ENCODE peak calls at places on chromosomes 1 and 21, in ten cellular contexts. F is sigmoid colon, T is adrenal gland, L is HL-60, O is GM20000, X is NB4, J is fibroblast of lung, V is lower leg skin, B is Calu3, I is thoracic aorta. P is an unnamed sample.

GRCh38 chr1:155859881-155860841 is 794 bp downstream of the SYT11 start:
- DNase-seq in B (no peak), X (peak; percentile 88), T (peak; percentile 60), I (peak; percentile 50), V (peak; percentile 95), J (peak; percentile 86), L (peak; percentile 42), O (peak; percentile 73), F (peak; percentile 91), P (peak; percentile 97)

GRCh38 chr1:21857142-21857839 is 45.2 kb downstream of the LDLRAD2 start:
- DNase-seq in I (no peak), F (no peak), B (no peak), J (peak; percentile 59), T (no peak), V (no peak), X (peak; percentile 91), O (no peak), L (peak; percentile 26), P (no peak)

GRCh38 chr1:218705911-218706893 is 361.1 kb downstream of the TGFB2 start:
- DNase-seq in X (no peak), F (no peak), B (peak; percentile 82), O (no peak), J (peak; percentile 100), T (no peak), L (no peak), V (no peak), I (no peak), P (no peak)

GRCh38 chr1:62295921-62296451 is 23.2 kb downstream of the KANK4 start:
- DNase-seq in L (no peak), V (no peak), I (no peak), X (no peak), F (no peak), J (peak; percentile 84), T (no peak), B (no peak), O (no peak), P (no peak)

GRCh38 chr1:57124768-57125446 is 159.1 kb upstream of the C8B start:
- DNase-seq in F (no peak), O (peak; percentile 10), T (no peak), V (no peak), J (peak; percentile 71), B (no peak), I (no peak), L (no peak), X (no peak), P (no peak)

GRCh38 chr1:178566187-178566586 is 53.3 kb downstream of the TEX35 start:
- DNase-seq in J (peak; percentile 17), I (no peak), F (no peak), O (no peak), L (no peak), T (no peak), V (no peak), B (no peak), X (no peak), P (no peak)

GRCh38 chr21:39319814-39320332 is 6.4 kb upstream of the BRWD1 start:
- DNase-seq in O (no peak), V (peak; percentile 79), J (no peak), T (peak; percentile 62), L (no peak), B (no peak), I (no peak), F (no peak), X (no peak), P (no peak)

GRCh38 chr21:42219606-42220137 is 732 bp downstream of the ABCG1 start:
- DNase-seq in J (peak; percentile 5), V (no peak), B (no peak), T (peak; percentile 55), L (no peak), I (no peak), X (no peak), O (peak; percentile 69), F (peak; percentile 81), P (peak; percentile 67)

GRCh38 chr1:115184951-115185331 is 95.6 kb upstream of the TSPAN2 start:
- DNase-seq in F (no peak), O (no peak), B (no peak), X (no peak), L (no peak), I (peak; percentile 43), T (no peak), V (no peak), J (peak; percentile 76), P (no peak)

GRCh38 chr21:33968082-33968997 is 52.7 kb upstream of the ATP5PO start:
- DNase-seq in I (no peak), V (peak; percentile 48), X (peak; percentile 27), T (no peak), O (peak; percentile 46), B (peak; percentile 36), L (no peak), F (no peak), J (peak; percentile 94), P (no peak)

GRCh38 chr1:161044908-161045748 is 649 bp downstream of the USF1 start:
- DNase-seq in J (peak; percentile 69), L (peak; percentile 73), B (peak; percentile 52), I (no peak), V (peak; percentile 93), X (peak; percentile 93), O (peak; percentile 82), F (peak; percentile 87), T (peak; percentile 78), P (peak; percentile 87)

DNA sequence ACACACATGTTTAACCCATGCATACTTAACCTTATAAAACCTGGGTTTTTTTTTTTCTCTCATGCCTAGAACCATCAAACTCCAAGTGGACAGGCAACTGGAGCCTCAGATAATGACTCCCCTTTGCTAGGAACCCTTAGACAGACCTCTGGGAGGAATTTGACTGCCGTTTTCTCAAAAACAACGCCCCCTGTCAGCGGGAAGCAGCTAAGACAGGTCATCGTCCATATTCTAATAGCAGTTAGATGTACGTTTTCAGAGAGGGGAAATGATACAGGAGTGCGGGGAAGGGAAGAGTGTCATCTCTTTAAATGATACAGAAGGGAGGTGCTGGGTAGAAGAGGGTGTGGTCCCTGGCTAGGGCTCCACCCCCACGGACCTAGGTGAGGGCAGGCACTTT is 34.7 kb downstream of the LRRC3 start:
- DNase-seq in O (no peak), X (no peak), L (no peak), I (no peak), B (no peak), T (no peak), F (no peak), V (no peak), J (no peak), P (no peak)
- TF ChIP-seq CTCF in O (no peak), X (peak; percentile 29), L (no peak), I (no peak), B (no peak), T (no peak), F (no peak), V (no peak), J (no peak), P (peak; percentile 13)

GRCh38 chr1:152110365-152110859 is 4.8 kb downstream of the TCHH start:
- DNase-seq in F (no peak), V (no peak), I (no peak), O (no peak), T (no peak), L (peak; percentile 47), B (peak; percentile 49), J (peak; percentile 63), X (peak; percentile 82), P (peak; percentile 57)
- TF ChIP-seq CTCF in F (no peak), V (no peak), I (no peak), O (no peak), T (no peak), L (no peak), B (no peak), J (no peak), X (no peak), P (no peak)

GRCh38 chr1:116853680-116854191 is 56.0 kb upstream of the PTGFRN start:
- DNase-seq in F (no peak), O (no peak), T (peak; percentile 36), I (no peak), J (peak; percentile 96), B (peak; percentile 71), L (no peak), X (peak; percentile 57), V (no peak), P (no peak)

GRCh38 chr1:116855788-116856187 is 53.9 kb upstream of the PTGFRN start:
- DNase-seq in L (no peak), X (no peak), T (no peak), F (no peak), V (no peak), I (no peak), O (no peak), B (no peak), J (peak; percentile 82), P (peak; percentile 38)

GRCh38 chr1:116855220-116855619 is 54.5 kb upstream of the PTGFRN start:
- DNase-seq in T (peak; percentile 61), X (no peak), I (no peak), V (no peak), J (peak; percentile 58), B (no peak), O (no peak), L (no peak), F (peak; percentile 72), P (peak; percentile 37)

GRCh38 chr1:116852910-116853309 is 56.8 kb upstream of the PTGFRN start:
- DNase-seq in B (peak; percentile 1), J (peak; percentile 82), I (no peak), F (no peak), L (no peak), T (no peak), V (no peak), X (no peak), O (no peak), P (no peak)

GRCh38 chr1:116854294-116854693 is 55.4 kb upstream of the PTGFRN start:
- DNase-seq in X (no peak), O (no peak), I (no peak), J (no peak), B (no peak), L (no peak), T (no peak), F (no peak), V (no peak), P (no peak)
- TF ChIP-seq CTCF in X (no peak), O (no peak), I (no peak), J (no peak), B (no peak), L (no peak), T (peak; percentile 31), F (peak; percentile 5), V (no peak), P (no peak)

GRCh38 chr1:180233191-180234011 is 3.3 kb downstream of the LHX4 start:
- DNase-seq in X (no peak), I (no peak), V (no peak), B (no peak), O (no peak), J (no peak), F (peak; percentile 50), L (no peak), T (no peak), P (no peak)

GRCh38 chr1:180232521-180233043 is 2.5 kb downstream of the LHX4 start:
- DNase-seq in J (no peak), O (no peak), L (no peak), B (no peak), T (no peak), I (no peak), F (peak; percentile 46), V (no peak), X (no peak), P (no peak)

GRCh38 chr1:180230791-180231505 is 884 bp downstream of the LHX4 start:
- DNase-seq in O (peak; percentile 58), J (peak; percentile 70), B (peak; percentile 37), X (peak; percentile 69), L (no peak), T (no peak), F (peak; percentile 55), V (no peak), I (no peak), P (no peak)

GRCh38 chr1:180230416-180230790 is 339 bp downstream of the LHX4 start:
- DNase-seq in X (no peak), L (no peak), B (peak; percentile 13), I (no peak), T (no peak), F (no peak), O (no peak), J (no peak), V (no peak), P (no peak)

GRCh38 chr1:180231506-180232420 is 1.7 kb downstream of the LHX4 start:
- DNase-seq in F (peak; percentile 42), B (peak; percentile 64), O (peak; percentile 64), V (no peak), L (peak; percentile 61), I (no peak), X (peak; percentile 90), J (peak; percentile 38), T (no peak), P (no peak)
- TF ChIP-seq CTCF in F (no peak), B (no peak), O (no peak), V (no peak), L (no peak), I (no peak), X (no peak), J (no peak), T (no peak), P (no peak)